ENCODE peak calls at places on chromosomes 3 and 15, in ten cellular contexts. P is stimulated activated CD8-positive, alpha-beta memory T cell treated with anti-CD3 and anti-CD28 coated beads, Interleukin-4, amount 100 ng/mL, for 24 hours; U is aorta; E is caudate nucleus; N is EH; J is T-helper 2 cell; L is activated naive CD4-positive, alpha-beta T cell; F is NCI-H187; B is NCI-H1694 treated with DMSO at 0.1 percent for 48 hours; C is GM12878. Y is an unnamed sample.

GRCh38 chr3:35639251-35640185 is at the start of gene ARPP21:
- DNase-seq in N (peak), B (no peak), L (no peak), U (no peak), F (no peak), P (no peak), E (peak), J (no peak), C (no peak), Y (no peak)

GRCh38 chr3:120555661-120556509 is 40.3 kb upstream of the NDUFB4 start:
- DNase-seq in C (no peak), E (no peak), U (no peak), J (no peak), P (no peak), L (no peak), N (no peak), B (no peak), F (no peak), Y (no peak)

GRCh38 chr3:182979103-182979697 is 1.1 kb downstream of the DCUN1D1 start:
- DNase-seq in B (no peak), J (no peak), L (no peak), U (no peak), P (no peak), E (no peak), N (peak), F (no peak), C (no peak), Y (no peak)

GRCh38 chr3:175851541-175851940 is 992.4 kb downstream of the NAALADL2 start:
- DNase-seq in E (no peak), U (no peak), C (no peak), B (no peak), J (no peak), P (no peak), F (no peak), L (no peak), N (no peak), Y (no peak)

GRCh38 chr3:71307884-71308697 is 275.4 kb downstream of the FOXP1 start:
- DNase-seq in L (no peak), J (no peak), B (peak), F (no peak), P (no peak), U (no peak), C (no peak), E (no peak), N (no peak), Y (no peak)

GRCh38 chr15:85407421-85408269 is 27.2 kb downstream of the AKAP13 start:
- DNase-seq in U (no peak), F (no peak), C (no peak), B (no peak), E (no peak), N (peak), L (no peak), P (no peak), J (no peak), Y (no peak)

GRCh38 chr15:39363761-39364586 is 216.9 kb upstream of the THBS1 start:
- DNase-seq in J (no peak), P (no peak), F (no peak), L (no peak), C (no peak), U (no peak), E (no peak), N (peak), B (no peak), Y (no peak)

GRCh38 chr3:49805884-49806701 is 3.0 kb downstream of the INKA1 start:
- DNase-seq in F (no peak), B (no peak), J (no peak), N (no peak), P (no peak), C (no peak), U (peak), L (no peak), E (no peak), Y (no peak)

GRCh38 chr3:123157209-123157597 is 44.5 kb upstream of the SEC22A start:
- DNase-seq in U (no peak), F (no peak), B (no peak), N (no peak), J (no peak), E (no peak), P (no peak), C (no peak), L (no peak), Y (no peak)

GRCh38 chr3:108970561-108970960 is 16.9 kb upstream of the GUCA1C start:
- DNase-seq in L (no peak), P (no peak), B (no peak), C (no peak), F (no peak), N (no peak), J (no peak), U (no peak), E (no peak), Y (no peak)

GRCh38 chr3:775178-775885 is 317.5 kb upstream of the CNTN6 start:
- DNase-seq in E (no peak), J (no peak), U (no peak), C (no peak), L (no peak), F (no peak), N (no peak), B (no peak), P (no peak), Y (no peak)

GRCh38 chr3:103440539-103441113 is 1005.8 kb downstream of the ZPLD1 start:
- DNase-seq in F (no peak), C (no peak), N (peak), J (no peak), L (no peak), P (no peak), B (no peak), U (no peak), E (no peak), Y (no peak)

GRCh38 chr15:52441846-52442245 is 86.8 kb downstream of the MYO5A start:
- DNase-seq in N (peak), J (no peak), L (no peak), C (no peak), P (no peak), E (no peak), B (no peak), U (no peak), F (no peak), Y (no peak)

GRCh38 chr15:61871926-61872522 is 188.2 kb downstream of the VPS13C start:
- DNase-seq in L (no peak), B (peak), F (no peak), P (no peak), J (no peak), E (no peak), U (no peak), C (no peak), N (peak), Y (no peak)

GRCh38 chr15:77180757-77181156 is 109.8 kb upstream of the TSPAN3 start:
- DNase-seq in N (peak), B (no peak), E (no peak), U (no peak), F (no peak), L (no peak), P (no peak), J (no peak), C (no peak), Y (no peak)

GRCh38 chr3:137174514-137174913 is 216.7 kb downstream of the IL20RB start:
- DNase-seq in N (no peak), J (no peak), E (no peak), U (no peak), L (no peak), F (no peak), B (no peak), C (no peak), P (no peak), Y (no peak)

GRCh38 chr3:194905696-194906095 is 220.0 kb downstream of the FAM43A start:
- DNase-seq in E (no peak), P (no peak), F (no peak), L (no peak), B (no peak), J (no peak), N (no peak), U (no peak), C (no peak), Y (no peak)

GRCh38 chr3:186316666-186317260 is 45.3 kb downstream of the DGKG start:
- DNase-seq in J (no peak), U (no peak), N (peak), E (no peak), P (no peak), L (no peak), C (no peak), B (no peak), F (no peak), Y (no peak)

GRCh38 chr3:72903004-72903403 is 15.2 kb downstream of the GXYLT2 start:
- DNase-seq in F (no peak), P (no peak), L (no peak), J (no peak), N (peak), C (no peak), B (no peak), U (no peak), E (no peak), Y (no peak)

GRCh38 chr3:41630017-41630416 is 331.9 kb downstream of the ULK4 start:
- DNase-seq in N (no peak), P (no peak), U (no peak), F (no peak), J (no peak), E (no peak), B (no peak), L (no peak), C (no peak), Y (no peak)

GRCh38 chr3:126960604-126960995 is 22.3 kb upstream of the PLXNA1 start:
- DNase-seq in E (no peak), N (no peak), L (no peak), B (peak), J (no peak), C (no peak), F (no peak), U (peak), P (no peak), Y (no peak)

GRCh38 chr3:196645091-196645490 is 5.6 kb downstream of the NRROS start:
- DNase-seq in N (no peak), U (no peak), F (no peak), C (no peak), L (no peak), E (no peak), P (no peak), J (no peak), B (no peak), Y (no peak)

GRCh38 chr3:151085889-151086483 is 522 bp downstream of the MED12L start:
- DNase-seq in C (no peak), E (no peak), U (peak), F (peak), L (no peak), B (no peak), P (no peak), N (no peak), J (no peak), Y (no peak)

GRCh38 chr15:71634820-71635219 is 175.5 kb upstream of the NR2E3 start:
- DNase-seq in N (peak), J (no peak), L (no peak), E (no peak), F (peak), B (no peak), P (no peak), C (no peak), U (no peak), Y (no peak)

GRCh38 chr3:41710646-41711388 is 251.1 kb downstream of the ULK4 start:
- DNase-seq in C (no peak), B (no peak), J (no peak), F (no peak), U (no peak), L (no peak), E (no peak), N (peak), P (no peak), Y (no peak)

GRCh38 chr3:144229237-144229830 is 257.7 kb downstream of the DIPK2A start:
- DNase-seq in L (no peak), F (no peak), N (no peak), C (no peak), U (no peak), J (no peak), E (no peak), P (no peak), B (peak), Y (no peak)

GRCh38 chr3:173711619-173712018 is 314.1 kb downstream of the NLGN1 start:
- DNase-seq in E (no peak), L (no peak), U (no peak), C (no peak), J (no peak), N (no peak), F (no peak), P (no peak), B (no peak), Y (no peak)

GRCh38 chr15:72503147-72503546 is 29.0 kb downstream of the ARIH1 start:
- DNase-seq in B (no peak), C (no peak), J (no peak), L (no peak), F (no peak), P (no peak), N (no peak), E (no peak), U (no peak), Y (no peak)

GRCh38 chr3:94150113-94150512 is 87.3 kb downstream of the NSUN3 start:
- DNase-seq in B (no peak), U (no peak), F (no peak), E (no peak), P (no peak), N (no peak), J (no peak), C (no peak), L (no peak), Y (no peak)

GRCh38 chr3:13966302-13966701 is 86.4 kb upstream of the WNT7A start:
- DNase-seq in L (no peak), U (no peak), E (no peak), J (no peak), P (no peak), N (no peak), F (no peak), B (no peak), C (no peak), Y (no peak)

GRCh38 chr3:146117406-146118285 is 43.3 kb downstream of the PLOD2 start:
- DNase-seq in F (no peak), L (no peak), E (no peak), N (peak), B (no peak), P (no peak), C (no peak), J (no peak), U (no peak), Y (no peak)

GRCh38 chr15:40381818-40382529 is 547 bp upstream of the KNSTRN start:
- DNase-seq in C (no peak), F (no peak), J (no peak), N (no peak), U (no peak), P (no peak), E (no peak), B (no peak), L (no peak), Y (no peak)

GRCh38 chr3:138511990-138512389 is 77.6 kb downstream of the ESYT3 start:
- DNase-seq in L (no peak), F (no peak), N (no peak), P (no peak), E (no peak), B (no peak), U (no peak), C (no peak), J (no peak), Y (no peak)

GRCh38 chr3:121481116-121481895 is 64.5 kb downstream of the POLQ start:
- DNase-seq in U (no peak), E (no peak), L (no peak), B (no peak), J (no peak), C (no peak), N (peak), F (no peak), P (no peak), Y (no peak)

GRCh38 chr3:143201066-143201465 is 81.5 kb downstream of the CHST2 start:
- DNase-seq in J (no peak), B (no peak), E (no peak), P (no peak), N (no peak), U (no peak), F (no peak), L (no peak), C (no peak), Y (no peak)

GRCh38 chr3:138329127-138329983 is at the start of gene NME9:
- DNase-seq in B (peak), F (peak), E (peak), P (peak), C (no peak), L (peak), J (peak), N (peak), U (peak), Y (peak)

GRCh38 chr3:43448098-43448497 is 161.8 kb downstream of the SNRK start:
- DNase-seq in U (no peak), P (no peak), N (no peak), F (no peak), E (no peak), L (no peak), B (no peak), J (no peak), C (no peak), Y (no peak)

GRCh38 chr3:2514031-2514430 is 415.4 kb downstream of the CNTN4 start:
- DNase-seq in N (no peak), C (no peak), E (no peak), F (no peak), B (peak), P (no peak), J (no peak), U (no peak), L (no peak), Y (no peak)

GRCh38 chr3:171384101-171384891 is 75.9 kb downstream of the TNIK start:
- DNase-seq in C (no peak), N (peak), J (no peak), E (no peak), P (no peak), F (no peak), U (no peak), L (no peak), B (no peak), Y (no peak)